ENCODE peak calls at places on chromosomes 12 and 14, in six cellular contexts. One of them, this sample, is unnamed.

GRCh38 chr12:19431407-19432308 is 7.6 kb upstream of the AEBP2 start:
- DNase-seq in suprapubic skin: no peak
- DNase-seq in effector memory CD4-positive, alpha-beta T cell: no peak
- DNase-seq in HepG2: no peak
- DNase-seq in thyroid gland: no peak
- DNase-seq in IMR-90: peak
- DNase-seq in this sample: no peak

GRCh38 chr14:101351146-101351545 is 210.1 kb upstream of the DIO3 start:
- DNase-seq in HepG2: no peak
- DNase-seq in effector memory CD4-positive, alpha-beta T cell: no peak
- DNase-seq in thyroid gland: no peak
- DNase-seq in IMR-90: no peak
- DNase-seq in suprapubic skin: peak
- DNase-seq in this sample: no peak

GRCh38 chr14:26204954-26205479 is 392.8 kb downstream of the NOVA1 start:
- DNase-seq in effector memory CD4-positive, alpha-beta T cell: no peak
- DNase-seq in IMR-90: no peak
- DNase-seq in thyroid gland: peak
- DNase-seq in HepG2: no peak
- DNase-seq in suprapubic skin: peak
- DNase-seq in this sample: no peak

GRCh38 chr12:12800406-12801180 is 12.6 kb upstream of the DDX47 start:
- DNase-seq in effector memory CD4-positive, alpha-beta T cell: no peak
- DNase-seq in IMR-90: peak
- DNase-seq in thyroid gland: no peak
- DNase-seq in suprapubic skin: no peak
- DNase-seq in HepG2: no peak
- DNase-seq in this sample: no peak

GRCh38 chr12:63668028-63668799 is at the start of gene DPY19L2:
- DNase-seq in thyroid gland: peak
- DNase-seq in HepG2: peak
- DNase-seq in suprapubic skin: peak
- DNase-seq in effector memory CD4-positive, alpha-beta T cell: peak
- DNase-seq in IMR-90: peak
- DNase-seq in this sample: peak

GRCh38 chr14:29898470-29898869 is 29.2 kb downstream of the PRKD1 start:
- DNase-seq in thyroid gland: no peak
- DNase-seq in effector memory CD4-positive, alpha-beta T cell: no peak
- DNase-seq in suprapubic skin: no peak
- DNase-seq in IMR-90: no peak
- DNase-seq in HepG2: no peak
- DNase-seq in this sample: no peak

GRCh38 chr14:29741909-29742401 is 185.7 kb downstream of the PRKD1 start:
- DNase-seq in thyroid gland: no peak
- DNase-seq in IMR-90: peak
- DNase-seq in effector memory CD4-positive, alpha-beta T cell: no peak
- DNase-seq in HepG2: no peak
- DNase-seq in suprapubic skin: no peak
- DNase-seq in this sample: no peak

GRCh38 chr14:106051790-106052189 is 525.4 kb downstream of the TMEM121 start:
- DNase-seq in HepG2: no peak
- DNase-seq in IMR-90: no peak
- DNase-seq in effector memory CD4-positive, alpha-beta T cell: no peak
- DNase-seq in suprapubic skin: no peak
- DNase-seq in thyroid gland: no peak
- DNase-seq in this sample: no peak

GRCh38 chr12:5593998-5594397 is 162.1 kb downstream of the NTF3 start:
- DNase-seq in suprapubic skin: no peak
- DNase-seq in effector memory CD4-positive, alpha-beta T cell: no peak
- DNase-seq in IMR-90: no peak
- DNase-seq in thyroid gland: no peak
- DNase-seq in HepG2: no peak
- DNase-seq in this sample: no peak

GRCh38 chr14:29043751-29044150 is 277.2 kb downstream of the FOXG1 start:
- DNase-seq in HepG2: no peak
- DNase-seq in thyroid gland: no peak
- DNase-seq in effector memory CD4-positive, alpha-beta T cell: no peak
- DNase-seq in suprapubic skin: no peak
- DNase-seq in IMR-90: no peak
- DNase-seq in this sample: no peak

GRCh38 chr12:21065845-21066244 is 65.1 kb upstream of the SLCO1B1 start:
- DNase-seq in IMR-90: no peak
- DNase-seq in effector memory CD4-positive, alpha-beta T cell: no peak
- DNase-seq in HepG2: no peak
- DNase-seq in thyroid gland: no peak
- DNase-seq in suprapubic skin: no peak
- DNase-seq in this sample: no peak

GRCh38 chr12:50188875-50189575 is 21.9 kb upstream of the CERS5 start:
- DNase-seq in effector memory CD4-positive, alpha-beta T cell: no peak
- DNase-seq in thyroid gland: peak
- DNase-seq in IMR-90: no peak
- DNase-seq in suprapubic skin: no peak
- DNase-seq in HepG2: no peak
- DNase-seq in this sample: no peak

DNA sequence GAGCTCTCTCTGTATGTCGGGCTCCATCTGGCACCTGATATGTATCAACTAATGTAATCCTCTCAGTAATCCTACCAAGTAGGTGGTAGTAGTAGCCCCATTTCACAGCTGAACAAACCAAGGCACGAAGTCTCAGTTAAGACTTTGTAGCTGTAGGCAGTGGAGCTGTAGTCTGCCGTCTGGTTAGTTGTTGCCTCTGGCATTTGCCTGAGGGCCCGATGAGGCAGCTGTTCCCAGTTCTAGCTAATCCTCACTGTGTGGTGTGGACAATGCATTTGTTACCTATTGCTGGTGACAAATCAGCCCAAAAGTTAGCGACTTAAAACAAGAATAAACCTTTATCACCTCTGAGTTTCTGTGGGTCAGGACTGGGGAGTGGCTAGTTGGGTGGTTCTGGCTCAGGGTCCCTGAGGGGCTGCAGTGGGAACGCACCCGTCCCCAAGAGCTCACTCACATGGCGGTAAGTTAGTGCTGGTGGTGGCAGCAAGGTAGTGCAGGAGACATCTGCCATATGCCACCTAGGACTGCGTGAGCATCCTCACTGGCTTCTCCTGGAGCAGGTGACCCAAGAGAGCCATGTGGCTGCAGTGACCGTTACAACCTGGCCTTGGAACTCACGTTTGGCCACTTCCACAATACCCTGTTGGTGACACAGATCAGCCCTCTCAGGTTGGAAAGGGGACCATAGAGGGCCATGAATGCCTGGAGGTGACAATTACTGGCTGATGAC is 5.6 kb downstream of the AACS start:
- DNase-seq in suprapubic skin: no peak
- DNase-seq in effector memory CD4-positive, alpha-beta T cell: no peak
- DNase-seq in thyroid gland: no peak
- DNase-seq in HepG2: no peak
- DNase-seq in IMR-90: no peak
- DNase-seq in this sample: no peak
- H3K27ac ChIP-seq in suprapubic skin: no peak
- H3K27ac ChIP-seq in effector memory CD4-positive, alpha-beta T cell: no peak
- H3K27ac ChIP-seq in thyroid gland: no peak
- H3K27ac ChIP-seq in HepG2: no peak
- H3K27ac ChIP-seq in IMR-90: no peak
- H3K27ac ChIP-seq in this sample: no peak

GRCh38 chr12:27618836-27619235 is 77.4 kb upstream of the REP15 start:
- DNase-seq in effector memory CD4-positive, alpha-beta T cell: no peak
- DNase-seq in thyroid gland: no peak
- DNase-seq in HepG2: no peak
- DNase-seq in suprapubic skin: no peak
- DNase-seq in IMR-90: peak
- DNase-seq in this sample: no peak
- H3K27ac ChIP-seq in effector memory CD4-positive, alpha-beta T cell: no peak
- H3K27ac ChIP-seq in thyroid gland: no peak
- H3K27ac ChIP-seq in HepG2: no peak
- H3K27ac ChIP-seq in suprapubic skin: no peak
- H3K27ac ChIP-seq in IMR-90: no peak
- H3K27ac ChIP-seq in this sample: peak

DNA sequence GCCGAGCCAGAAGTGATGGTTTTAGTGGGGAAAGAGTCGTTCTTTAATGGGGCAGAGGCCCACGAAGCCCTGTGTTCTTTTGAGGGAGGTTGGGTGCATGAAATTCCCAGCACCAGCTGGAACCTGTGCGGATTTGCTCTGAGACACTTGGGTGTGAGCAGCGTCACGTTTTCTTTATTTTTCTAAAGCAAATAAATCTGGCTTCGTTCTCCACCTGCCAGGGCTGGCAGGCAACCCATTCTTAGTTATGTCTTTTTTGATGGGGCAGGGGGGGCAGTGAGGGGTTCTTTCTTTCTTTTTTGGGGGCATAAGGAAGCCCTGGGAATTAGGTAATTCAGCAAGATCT is 232.2 kb downstream of the C12orf75 start:
- DNase-seq in suprapubic skin: no peak
- DNase-seq in effector memory CD4-positive, alpha-beta T cell: no peak
- DNase-seq in HepG2: no peak
- DNase-seq in thyroid gland: no peak
- DNase-seq in IMR-90: no peak
- DNase-seq in this sample: no peak
- H3K27ac ChIP-seq in suprapubic skin: peak
- H3K27ac ChIP-seq in effector memory CD4-positive, alpha-beta T cell: no peak
- H3K27ac ChIP-seq in HepG2: no peak
- H3K27ac ChIP-seq in thyroid gland: no peak
- H3K27ac ChIP-seq in IMR-90: peak
- H3K27ac ChIP-seq in this sample: no peak

GRCh38 chr14:72023128-72024042 is 91.2 kb downstream of the RGS6 start:
- DNase-seq in IMR-90: no peak
- DNase-seq in effector memory CD4-positive, alpha-beta T cell: no peak
- DNase-seq in HepG2: no peak
- DNase-seq in thyroid gland: no peak
- DNase-seq in suprapubic skin: no peak
- DNase-seq in this sample: no peak
- H3K27ac ChIP-seq in IMR-90: no peak
- H3K27ac ChIP-seq in effector memory CD4-positive, alpha-beta T cell: no peak
- H3K27ac ChIP-seq in HepG2: no peak
- H3K27ac ChIP-seq in thyroid gland: no peak
- H3K27ac ChIP-seq in suprapubic skin: no peak
- H3K27ac ChIP-seq in this sample: peak

DNA sequence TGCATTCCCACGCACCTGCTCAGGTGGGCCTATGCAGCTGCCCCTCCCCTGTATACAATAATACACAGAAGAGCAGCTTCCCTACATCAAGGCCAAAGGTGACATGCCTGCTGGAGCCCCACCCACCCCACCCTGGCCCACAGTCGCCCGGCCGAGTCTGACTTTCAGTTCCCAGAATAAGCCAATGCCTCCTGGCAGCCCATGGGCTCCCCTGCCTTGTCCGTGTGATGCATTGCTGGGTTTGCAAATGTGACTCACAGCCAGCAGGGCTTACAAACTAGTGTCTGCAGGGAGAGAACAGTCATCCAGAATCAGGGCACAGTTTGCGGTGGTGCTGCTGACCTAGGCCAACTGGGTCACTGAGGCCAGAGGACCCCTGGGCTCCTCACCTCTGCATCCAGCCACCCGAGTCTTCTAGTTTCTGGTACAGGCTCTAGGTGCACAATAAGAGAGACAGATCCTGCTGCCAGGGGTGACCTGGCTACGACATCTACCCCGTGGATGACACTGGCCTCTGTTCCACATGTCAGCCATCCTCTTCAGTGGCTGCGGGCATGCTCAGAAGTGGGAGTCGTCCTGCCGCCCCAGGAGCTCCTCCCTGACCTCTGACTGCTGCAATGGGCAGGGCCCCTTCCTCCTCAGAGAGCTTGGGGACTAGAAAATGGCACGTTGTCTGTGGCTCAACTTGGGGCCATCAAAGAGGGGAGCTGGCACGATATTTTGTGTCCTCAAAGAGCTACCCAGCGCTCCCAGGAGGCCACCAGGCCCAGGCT is 84.5 kb downstream of the CHGA start:
- DNase-seq in thyroid gland: no peak
- DNase-seq in HepG2: no peak
- DNase-seq in IMR-90: peak
- DNase-seq in effector memory CD4-positive, alpha-beta T cell: no peak
- DNase-seq in suprapubic skin: no peak
- DNase-seq in this sample: no peak
- H3K27ac ChIP-seq in thyroid gland: no peak
- H3K27ac ChIP-seq in HepG2: no peak
- H3K27ac ChIP-seq in IMR-90: no peak
- H3K27ac ChIP-seq in effector memory CD4-positive, alpha-beta T cell: no peak
- H3K27ac ChIP-seq in suprapubic skin: peak
- H3K27ac ChIP-seq in this sample: peak

GRCh38 chr14:81582420-81582819 is 48.8 kb upstream of the SEL1L start:
- DNase-seq in IMR-90: no peak
- DNase-seq in suprapubic skin: no peak
- DNase-seq in effector memory CD4-positive, alpha-beta T cell: no peak
- DNase-seq in HepG2: no peak
- DNase-seq in thyroid gland: no peak
- DNase-seq in this sample: no peak

GRCh38 chr14:81579115-81579514 is 45.5 kb upstream of the SEL1L start:
- DNase-seq in effector memory CD4-positive, alpha-beta T cell: no peak
- DNase-seq in HepG2: no peak
- DNase-seq in thyroid gland: no peak
- DNase-seq in IMR-90: no peak
- DNase-seq in suprapubic skin: no peak
- DNase-seq in this sample: no peak

GRCh38 chr14:81589381-81590065 is 55.9 kb upstream of the SEL1L start:
- DNase-seq in thyroid gland: no peak
- DNase-seq in suprapubic skin: no peak
- DNase-seq in IMR-90: no peak
- DNase-seq in effector memory CD4-positive, alpha-beta T cell: no peak
- DNase-seq in HepG2: no peak
- DNase-seq in this sample: no peak

DNA sequence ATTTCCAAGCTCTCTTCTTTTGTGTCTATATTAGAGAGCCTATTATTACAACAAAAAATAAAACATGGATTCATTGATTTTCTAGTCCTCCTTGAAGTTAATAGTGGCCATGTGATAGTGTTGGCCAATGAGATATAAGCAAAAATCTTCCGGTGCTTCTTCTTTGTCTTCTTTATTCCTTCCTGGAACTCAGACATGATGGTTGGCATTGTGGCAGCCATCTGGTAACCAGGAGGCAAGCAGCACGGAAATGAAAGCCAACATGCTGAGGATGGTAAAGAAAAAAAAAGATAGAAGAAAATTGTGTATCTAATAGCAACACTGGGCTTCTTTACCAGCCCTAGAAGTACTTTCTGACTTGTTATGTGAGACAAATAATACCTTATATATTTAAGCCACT is 50.8 kb upstream of the SEL1L start:
- DNase-seq in HepG2: no peak
- DNase-seq in IMR-90: no peak
- DNase-seq in thyroid gland: no peak
- DNase-seq in effector memory CD4-positive, alpha-beta T cell: no peak
- DNase-seq in suprapubic skin: no peak
- DNase-seq in this sample: no peak
- H3K27ac ChIP-seq in HepG2: no peak
- H3K27ac ChIP-seq in IMR-90: no peak
- H3K27ac ChIP-seq in thyroid gland: no peak
- H3K27ac ChIP-seq in effector memory CD4-positive, alpha-beta T cell: no peak
- H3K27ac ChIP-seq in suprapubic skin: no peak
- H3K27ac ChIP-seq in this sample: no peak

DNA sequence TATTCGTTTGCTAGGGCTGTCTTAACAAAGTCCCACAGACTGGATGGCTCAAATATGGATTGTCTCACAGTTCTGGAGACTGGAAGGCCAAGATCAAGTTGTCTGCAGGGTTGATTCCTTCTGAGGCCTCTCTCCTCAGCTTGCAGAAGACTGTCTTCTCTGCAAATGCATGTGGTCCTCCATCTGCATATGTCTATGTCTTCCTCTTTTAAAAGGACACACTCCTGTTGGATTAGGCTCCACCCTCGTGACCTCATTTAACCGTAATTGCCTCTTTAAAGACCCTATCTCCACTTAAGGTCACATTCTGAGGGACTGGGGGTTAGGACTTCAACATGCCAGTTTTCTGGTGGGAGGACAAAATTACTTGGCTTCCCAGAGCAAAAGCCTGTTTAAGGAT is 123.3 kb downstream of the SLC38A6 start:
- DNase-seq in IMR-90: no peak
- DNase-seq in HepG2: no peak
- DNase-seq in effector memory CD4-positive, alpha-beta T cell: no peak
- DNase-seq in suprapubic skin: no peak
- DNase-seq in thyroid gland: no peak
- DNase-seq in this sample: no peak
- H3K27ac ChIP-seq in IMR-90: peak
- H3K27ac ChIP-seq in HepG2: peak
- H3K27ac ChIP-seq in effector memory CD4-positive, alpha-beta T cell: no peak
- H3K27ac ChIP-seq in suprapubic skin: peak
- H3K27ac ChIP-seq in thyroid gland: peak
- H3K27ac ChIP-seq in this sample: no peak

This sample was measured in breast epithelium.